ENCODE peak calls at places on chromosome 9, in ten cellular contexts. One of them, this sample, is unnamed.

GRCh38 chr9:108474356-108474755 is 381.4 kb downstream of the ACTL7B start:
- DNase-seq in lung: no peak
- DNase-seq in astrocyte of the spinal cord: peak
- DNase-seq in OCI-LY7: no peak
- DNase-seq in prostate gland: no peak
- DNase-seq in choroid plexus epithelial cell: peak
- DNase-seq in IMR-90: no peak
- DNase-seq in psoas muscle: no peak
- DNase-seq in heart left ventricle: no peak
- DNase-seq in SK-N-SH: no peak
- DNase-seq in this sample: no peak

GRCh38 chr9:135335691-135336181 is 143.8 kb upstream of the PPP1R26 start:
- DNase-seq in lung: no peak
- DNase-seq in astrocyte of the spinal cord: no peak
- DNase-seq in OCI-LY7: no peak
- DNase-seq in prostate gland: no peak
- DNase-seq in choroid plexus epithelial cell: no peak
- DNase-seq in IMR-90: no peak
- DNase-seq in psoas muscle: no peak
- DNase-seq in heart left ventricle: no peak
- DNase-seq in SK-N-SH: peak
- DNase-seq in this sample: no peak

GRCh38 chr9:132233138-132233537 is 71.3 kb downstream of the NTNG2 start:
- DNase-seq in lung: no peak
- DNase-seq in astrocyte of the spinal cord: no peak
- DNase-seq in OCI-LY7: no peak
- DNase-seq in prostate gland: no peak
- DNase-seq in choroid plexus epithelial cell: no peak
- DNase-seq in IMR-90: no peak
- DNase-seq in psoas muscle: no peak
- DNase-seq in heart left ventricle: no peak
- DNase-seq in SK-N-SH: no peak
- DNase-seq in this sample: no peak

GRCh38 chr9:127417130-127418036 is 6.8 kb upstream of the ZNF79 start:
- DNase-seq in lung: no peak
- DNase-seq in astrocyte of the spinal cord: peak
- DNase-seq in OCI-LY7: no peak
- DNase-seq in prostate gland: peak
- DNase-seq in choroid plexus epithelial cell: no peak
- DNase-seq in IMR-90: peak
- DNase-seq in psoas muscle: no peak
- DNase-seq in heart left ventricle: no peak
- DNase-seq in SK-N-SH: peak
- DNase-seq in this sample: no peak

GRCh38 chr9:81410201-81410600 is 279.1 kb downstream of the TLE1 start:
- DNase-seq in lung: no peak
- DNase-seq in astrocyte of the spinal cord: peak
- DNase-seq in OCI-LY7: no peak
- DNase-seq in prostate gland: no peak
- DNase-seq in choroid plexus epithelial cell: peak
- DNase-seq in IMR-90: peak
- DNase-seq in psoas muscle: no peak
- DNase-seq in heart left ventricle: no peak
- DNase-seq in SK-N-SH: no peak
- DNase-seq in this sample: no peak

GRCh38 chr9:20477940-20478620 is 144.2 kb downstream of the MLLT3 start:
- DNase-seq in lung: no peak
- DNase-seq in astrocyte of the spinal cord: peak
- DNase-seq in OCI-LY7: no peak
- DNase-seq in prostate gland: no peak
- DNase-seq in choroid plexus epithelial cell: peak
- DNase-seq in IMR-90: peak
- DNase-seq in psoas muscle: no peak
- DNase-seq in heart left ventricle: no peak
- DNase-seq in SK-N-SH: no peak
- DNase-seq in this sample: no peak

GRCh38 chr9:69645488-69645887 is 26.7 kb downstream of the APBA1 start:
- DNase-seq in lung: peak
- DNase-seq in astrocyte of the spinal cord: no peak
- DNase-seq in OCI-LY7: no peak
- DNase-seq in prostate gland: peak
- DNase-seq in choroid plexus epithelial cell: no peak
- DNase-seq in IMR-90: no peak
- DNase-seq in psoas muscle: no peak
- DNase-seq in heart left ventricle: no peak
- DNase-seq in SK-N-SH: no peak
- DNase-seq in this sample: no peak

GRCh38 chr9:34227445-34227844 is 48.6 kb downstream of the UBAP1 start:
- DNase-seq in lung: no peak
- DNase-seq in astrocyte of the spinal cord: peak
- DNase-seq in OCI-LY7: no peak
- DNase-seq in prostate gland: no peak
- DNase-seq in choroid plexus epithelial cell: peak
- DNase-seq in IMR-90: peak
- DNase-seq in psoas muscle: no peak
- DNase-seq in heart left ventricle: no peak
- DNase-seq in SK-N-SH: no peak
- DNase-seq in this sample: no peak

GRCh38 chr9:4873066-4873465 is 80.3 kb downstream of the RCL1 start:
- DNase-seq in lung: no peak
- DNase-seq in astrocyte of the spinal cord: no peak
- DNase-seq in OCI-LY7: no peak
- DNase-seq in prostate gland: no peak
- DNase-seq in choroid plexus epithelial cell: no peak
- DNase-seq in IMR-90: no peak
- DNase-seq in psoas muscle: no peak
- DNase-seq in heart left ventricle: no peak
- DNase-seq in SK-N-SH: no peak
- DNase-seq in this sample: no peak
- H3K4me3 ChIP-seq in lung: no peak
- H3K4me3 ChIP-seq in astrocyte of the spinal cord: no peak
- H3K4me3 ChIP-seq in OCI-LY7: no peak
- H3K4me3 ChIP-seq in prostate gland: no peak
- H3K4me3 ChIP-seq in choroid plexus epithelial cell: no peak
- H3K4me3 ChIP-seq in IMR-90: no peak
- H3K4me3 ChIP-seq in psoas muscle: no peak
- H3K4me3 ChIP-seq in heart left ventricle: no peak
- H3K4me3 ChIP-seq in SK-N-SH: no peak
- H3K4me3 ChIP-seq in this sample: no peak

DNA sequence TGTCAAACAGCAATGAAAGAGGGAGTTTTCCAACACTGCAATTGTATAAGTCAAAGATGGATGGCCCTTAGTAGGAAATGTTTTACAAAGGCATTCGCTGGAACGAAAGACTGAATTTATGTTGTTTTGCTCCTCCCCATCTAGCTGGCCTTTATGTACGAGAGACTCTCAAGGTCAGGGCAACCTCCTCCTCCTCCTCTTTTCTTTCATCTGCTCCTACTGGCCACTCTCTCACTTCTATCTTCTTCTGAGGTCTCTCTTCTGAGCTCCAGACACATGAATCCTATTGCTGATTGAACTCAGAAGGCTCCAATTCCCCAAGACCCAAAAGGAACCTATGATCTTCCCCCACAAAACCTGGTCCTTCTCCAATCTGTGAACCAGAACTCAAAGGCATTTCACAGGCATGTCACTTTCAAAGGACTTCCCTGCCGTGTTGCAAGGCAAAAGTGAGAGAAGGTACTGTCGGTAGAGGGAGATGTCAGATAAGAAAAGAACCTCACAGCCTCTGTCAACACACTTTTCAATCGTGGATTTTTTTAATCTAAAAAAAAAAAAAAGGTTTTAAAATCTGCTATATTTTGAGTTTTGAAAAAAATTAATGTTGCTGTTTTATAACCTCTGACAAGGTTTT is 28.5 kb upstream of the PUM3 start:
- DNase-seq in lung: no peak
- DNase-seq in astrocyte of the spinal cord: peak
- DNase-seq in OCI-LY7: no peak
- DNase-seq in prostate gland: no peak
- DNase-seq in choroid plexus epithelial cell: peak
- DNase-seq in IMR-90: peak
- DNase-seq in psoas muscle: no peak
- DNase-seq in heart left ventricle: no peak
- DNase-seq in SK-N-SH: peak
- DNase-seq in this sample: no peak
- TF ChIP-seq CTCF in lung: no peak
- TF ChIP-seq CTCF in astrocyte of the spinal cord: peak
- TF ChIP-seq CTCF in OCI-LY7: peak
- TF ChIP-seq CTCF in prostate gland: no peak
- TF ChIP-seq CTCF in choroid plexus epithelial cell: peak
- TF ChIP-seq CTCF in IMR-90: peak
- TF ChIP-seq CTCF in psoas muscle: peak
- TF ChIP-seq CTCF in heart left ventricle: no peak
- TF ChIP-seq CTCF in SK-N-SH: peak
- TF ChIP-seq CTCF in this sample: no peak

GRCh38 chr9:121650220-121651013 is 1.0 kb upstream of the DAB2IP start:
- DNase-seq in lung: peak
- DNase-seq in astrocyte of the spinal cord: peak
- DNase-seq in OCI-LY7: no peak
- DNase-seq in prostate gland: no peak
- DNase-seq in choroid plexus epithelial cell: peak
- DNase-seq in IMR-90: peak
- DNase-seq in psoas muscle: peak
- DNase-seq in heart left ventricle: peak
- DNase-seq in SK-N-SH: peak
- DNase-seq in this sample: no peak
- H3K4me3 ChIP-seq in lung: no peak
- H3K4me3 ChIP-seq in astrocyte of the spinal cord: no peak
- H3K4me3 ChIP-seq in OCI-LY7: no peak
- H3K4me3 ChIP-seq in prostate gland: no peak
- H3K4me3 ChIP-seq in choroid plexus epithelial cell: no peak
- H3K4me3 ChIP-seq in IMR-90: no peak
- H3K4me3 ChIP-seq in psoas muscle: peak
- H3K4me3 ChIP-seq in heart left ventricle: peak
- H3K4me3 ChIP-seq in SK-N-SH: no peak
- H3K4me3 ChIP-seq in this sample: no peak

GRCh38 chr9:98775831-98776441 is 20.4 kb downstream of the ANKS6 start:
- DNase-seq in lung: no peak
- DNase-seq in astrocyte of the spinal cord: peak
- DNase-seq in OCI-LY7: peak
- DNase-seq in prostate gland: no peak
- DNase-seq in choroid plexus epithelial cell: peak
- DNase-seq in IMR-90: peak
- DNase-seq in psoas muscle: no peak
- DNase-seq in heart left ventricle: no peak
- DNase-seq in SK-N-SH: peak
- DNase-seq in this sample: peak

GRCh38 chr9:98771209-98771874 is 25.0 kb downstream of the ANKS6 start:
- DNase-seq in lung: no peak
- DNase-seq in astrocyte of the spinal cord: no peak
- DNase-seq in OCI-LY7: no peak
- DNase-seq in prostate gland: no peak
- DNase-seq in choroid plexus epithelial cell: no peak
- DNase-seq in IMR-90: no peak
- DNase-seq in psoas muscle: no peak
- DNase-seq in heart left ventricle: no peak
- DNase-seq in SK-N-SH: no peak
- DNase-seq in this sample: no peak

GRCh38 chr9:98772364-98773155 is 23.8 kb downstream of the ANKS6 start:
- DNase-seq in lung: no peak
- DNase-seq in astrocyte of the spinal cord: no peak
- DNase-seq in OCI-LY7: no peak
- DNase-seq in prostate gland: no peak
- DNase-seq in choroid plexus epithelial cell: no peak
- DNase-seq in IMR-90: no peak
- DNase-seq in psoas muscle: no peak
- DNase-seq in heart left ventricle: no peak
- DNase-seq in SK-N-SH: no peak
- DNase-seq in this sample: no peak

GRCh38 chr9:98774746-98775145 is 21.6 kb downstream of the ANKS6 start:
- DNase-seq in lung: no peak
- DNase-seq in astrocyte of the spinal cord: no peak
- DNase-seq in OCI-LY7: no peak
- DNase-seq in prostate gland: no peak
- DNase-seq in choroid plexus epithelial cell: no peak
- DNase-seq in IMR-90: no peak
- DNase-seq in psoas muscle: no peak
- DNase-seq in heart left ventricle: no peak
- DNase-seq in SK-N-SH: peak
- DNase-seq in this sample: no peak

DNA sequence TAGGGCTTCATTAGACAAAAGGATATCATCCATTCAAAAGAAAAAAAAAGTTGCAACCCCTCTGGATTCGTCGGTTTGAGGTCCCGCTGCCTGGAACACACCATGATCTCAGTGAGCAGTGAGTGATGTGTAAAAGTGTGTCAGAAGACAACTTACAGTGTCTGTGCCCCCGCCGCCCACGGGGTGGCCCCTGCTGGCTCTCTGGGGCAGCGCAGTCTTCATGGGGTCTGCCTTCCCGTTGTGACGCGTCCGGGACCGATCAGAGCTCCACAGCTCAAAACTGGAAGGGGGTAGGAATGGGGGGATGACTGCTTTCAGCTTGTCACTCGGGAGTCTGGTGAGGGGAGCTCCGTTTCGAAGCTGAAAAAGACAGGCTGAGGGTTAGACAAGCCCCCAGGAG is 22.6 kb downstream of the ANKS6 start:
- DNase-seq in lung: no peak
- DNase-seq in astrocyte of the spinal cord: no peak
- DNase-seq in OCI-LY7: no peak
- DNase-seq in prostate gland: no peak
- DNase-seq in choroid plexus epithelial cell: no peak
- DNase-seq in IMR-90: no peak
- DNase-seq in psoas muscle: no peak
- DNase-seq in heart left ventricle: no peak
- DNase-seq in SK-N-SH: no peak
- DNase-seq in this sample: no peak
- TF ChIP-seq CTCF in lung: no peak
- TF ChIP-seq CTCF in astrocyte of the spinal cord: no peak
- TF ChIP-seq CTCF in OCI-LY7: no peak
- TF ChIP-seq CTCF in prostate gland: no peak
- TF ChIP-seq CTCF in choroid plexus epithelial cell: no peak
- TF ChIP-seq CTCF in IMR-90: no peak
- TF ChIP-seq CTCF in psoas muscle: no peak
- TF ChIP-seq CTCF in heart left ventricle: no peak
- TF ChIP-seq CTCF in SK-N-SH: no peak
- TF ChIP-seq CTCF in this sample: no peak